ENCODE peak calls at places on chromosome 9, in eight cellular contexts. V is progenitor cell of endocrine pancreas, E is BJ, W is thoracic aorta, Y is PC-3, D is astrocyte, P is RWPE1, X is brain microvascular endothelial cell. Q is an unnamed sample.

GRCh38 chr9:90546200-90546599 is 96.4 kb downstream of the DIRAS2 start:
- DNase-seq in X (peak; percentile 92), Y (peak; percentile 49), D (peak; percentile 91), W (no peak), E (peak; percentile 39), V (no peak), P (peak; percentile 80), Q (no peak)

GRCh38 chr9:133715866-133716563 is 22.1 kb downstream of the SARDH start:
- DNase-seq in W (no peak), D (peak; percentile 21), E (no peak), Y (no peak), V (no peak), P (no peak), X (peak; percentile 27), Q (no peak)

GRCh38 chr9:27094640-27095039 is 14.4 kb upstream of the TEK start:
- DNase-seq in V (no peak), P (peak; percentile 46), X (peak; percentile 93), E (peak; percentile 21), Y (peak; percentile 80), D (peak; percentile 86), W (no peak), Q (no peak)

GRCh38 chr9:22136446-22137140 is 127.5 kb upstream of the CDKN2B start:
- DNase-seq in X (peak; percentile 93), E (peak; percentile 86), P (peak; percentile 44), D (peak; percentile 99), V (no peak), Y (peak; percentile 78), W (no peak), Q (no peak)

GRCh38 chr9:135391759-135392158 is 87.8 kb upstream of the PPP1R26 start:
- DNase-seq in V (no peak), D (no peak), E (no peak), Y (no peak), P (no peak), W (no peak), X (no peak), Q (no peak)

GRCh38 chr9:138043061-138043410 is 165.5 kb downstream of the CACNA1B start:
- DNase-seq in V (no peak), D (no peak), E (no peak), Y (no peak), P (no peak), W (no peak), X (no peak), Q (no peak)

GRCh38 chr9:88544245-88544644 is 9.3 kb downstream of the NXNL2 start:
- DNase-seq in Y (no peak), D (no peak), X (no peak), P (peak; percentile 41), W (no peak), E (no peak), V (no peak), Q (no peak)

GRCh38 chr9:122204491-122204890 is 24.3 kb downstream of the LHX6 start:
- DNase-seq in P (no peak), W (no peak), Y (no peak), V (no peak), D (no peak), E (no peak), X (no peak), Q (no peak)

GRCh38 chr9:5402217-5402616 is 35.5 kb downstream of the PLGRKT start:
- DNase-seq in W (no peak), E (no peak), V (no peak), P (no peak), Y (no peak), D (no peak), X (no peak), Q (no peak)

GRCh38 chr9:120612218-120612617 is 32.3 kb upstream of the CDK5RAP2 start:
- DNase-seq in W (no peak), E (no peak), Y (peak; percentile 18), P (no peak), D (no peak), X (no peak), V (no peak), Q (no peak)
- TF ChIP-seq CTCF in W (no peak), E (peak; percentile 23), Y (peak; percentile 62), P (peak; percentile 45), D (peak; percentile 26), X (peak; percentile 56), V (peak; percentile 38), Q (peak; percentile 17)

GRCh38 chr9:69121155-69122085 is 52.7 kb upstream of the TJP2 start:
- DNase-seq in X (peak; percentile 7), V (peak; percentile 53), P (peak; percentile 54), W (no peak), E (no peak), Y (peak; percentile 50), D (no peak), Q (no peak)
- TF ChIP-seq CTCF in X (no peak), V (peak; percentile 25), P (no peak), W (no peak), E (no peak), Y (no peak), D (no peak), Q (no peak)

GRCh38 chr9:117046666-117047327 is 359.7 kb downstream of the TRIM32 start:
- DNase-seq in Y (no peak), X (no peak), W (no peak), V (no peak), D (no peak), E (no peak), P (no peak), Q (no peak)
- TF ChIP-seq CTCF in Y (peak; percentile 29), X (no peak), W (no peak), V (peak; percentile 38), D (peak; percentile 23), E (peak; percentile 4), P (peak; percentile 18), Q (no peak)

DNA sequence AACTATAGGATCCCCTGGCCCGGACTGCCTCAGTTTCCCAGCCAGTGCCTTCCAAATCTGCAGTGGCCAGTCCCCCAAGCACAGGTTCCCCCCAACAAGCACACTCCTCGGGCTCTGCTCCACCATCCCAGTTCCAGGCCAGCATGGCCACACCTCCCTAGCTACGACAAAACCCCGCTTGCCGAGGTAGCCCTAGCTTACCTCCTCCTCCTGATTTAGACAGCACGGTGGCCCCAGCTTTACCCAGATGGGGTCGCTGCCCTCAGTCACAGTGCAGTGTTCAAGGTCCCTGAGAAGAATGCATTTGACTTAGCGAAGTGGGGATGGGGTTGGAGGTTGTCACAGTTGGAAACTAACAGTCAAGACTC is 40.8 kb upstream of the GARNL3 start:
- DNase-seq in W (no peak), X (no peak), V (no peak), Y (no peak), E (no peak), D (no peak), P (no peak), Q (no peak)
- TF ChIP-seq CTCF in W (no peak), X (no peak), V (no peak), Y (peak; percentile 26), E (no peak), D (no peak), P (peak; percentile 39), Q (no peak)

DNA sequence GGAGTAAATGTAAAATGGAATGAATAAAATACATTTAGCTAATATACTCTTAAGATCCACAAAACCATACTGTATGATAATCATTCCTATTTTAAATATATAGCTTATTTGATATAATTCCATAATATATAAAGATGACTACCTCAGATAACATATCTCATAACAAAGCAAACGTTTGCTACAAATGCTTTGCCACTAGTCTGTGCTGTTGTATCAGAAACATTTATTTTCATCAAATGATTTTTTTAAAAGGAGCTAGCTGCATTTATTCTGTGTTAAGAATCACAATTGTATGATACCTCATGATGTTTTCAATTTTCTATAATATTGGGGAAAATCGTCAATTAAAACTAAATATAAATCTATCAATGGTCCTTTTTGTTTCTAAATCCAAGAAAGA is 567.2 kb downstream of the PTPRD start:
- DNase-seq in V (no peak), Y (peak; percentile 28), X (no peak), P (no peak), D (peak; percentile 3), W (no peak), E (no peak), Q (no peak)
- TF ChIP-seq CTCF in V (peak; percentile 45), Y (peak; percentile 42), X (peak; percentile 42), P (peak; percentile 71), D (peak; percentile 43), W (no peak), E (peak; percentile 18), Q (peak; percentile 40)

GRCh38 chr9:32550046-32550608 is 2.0 kb upstream of the SMIM27 start:
- DNase-seq in W (no peak), E (no peak), P (peak; percentile 18), Y (no peak), X (peak; percentile 32), V (no peak), D (peak; percentile 41), Q (no peak)
- TF ChIP-seq CTCF in W (no peak), E (peak; percentile 35), P (no peak), Y (no peak), X (peak; percentile 47), V (no peak), D (no peak), Q (peak; percentile 24)

GRCh38 chr9:504921-505821 is 290.5 kb downstream of the DOCK8 start:
- DNase-seq in X (no peak), E (no peak), P (peak; percentile 8), W (no peak), V (peak; percentile 24), Y (peak; percentile 11), D (no peak), Q (no peak)

GRCh38 chr9:503331-503730 is 288.7 kb downstream of the DOCK8 start:
- DNase-seq in P (no peak), Y (no peak), W (no peak), X (no peak), D (no peak), V (no peak), E (no peak), Q (no peak)

DNA sequence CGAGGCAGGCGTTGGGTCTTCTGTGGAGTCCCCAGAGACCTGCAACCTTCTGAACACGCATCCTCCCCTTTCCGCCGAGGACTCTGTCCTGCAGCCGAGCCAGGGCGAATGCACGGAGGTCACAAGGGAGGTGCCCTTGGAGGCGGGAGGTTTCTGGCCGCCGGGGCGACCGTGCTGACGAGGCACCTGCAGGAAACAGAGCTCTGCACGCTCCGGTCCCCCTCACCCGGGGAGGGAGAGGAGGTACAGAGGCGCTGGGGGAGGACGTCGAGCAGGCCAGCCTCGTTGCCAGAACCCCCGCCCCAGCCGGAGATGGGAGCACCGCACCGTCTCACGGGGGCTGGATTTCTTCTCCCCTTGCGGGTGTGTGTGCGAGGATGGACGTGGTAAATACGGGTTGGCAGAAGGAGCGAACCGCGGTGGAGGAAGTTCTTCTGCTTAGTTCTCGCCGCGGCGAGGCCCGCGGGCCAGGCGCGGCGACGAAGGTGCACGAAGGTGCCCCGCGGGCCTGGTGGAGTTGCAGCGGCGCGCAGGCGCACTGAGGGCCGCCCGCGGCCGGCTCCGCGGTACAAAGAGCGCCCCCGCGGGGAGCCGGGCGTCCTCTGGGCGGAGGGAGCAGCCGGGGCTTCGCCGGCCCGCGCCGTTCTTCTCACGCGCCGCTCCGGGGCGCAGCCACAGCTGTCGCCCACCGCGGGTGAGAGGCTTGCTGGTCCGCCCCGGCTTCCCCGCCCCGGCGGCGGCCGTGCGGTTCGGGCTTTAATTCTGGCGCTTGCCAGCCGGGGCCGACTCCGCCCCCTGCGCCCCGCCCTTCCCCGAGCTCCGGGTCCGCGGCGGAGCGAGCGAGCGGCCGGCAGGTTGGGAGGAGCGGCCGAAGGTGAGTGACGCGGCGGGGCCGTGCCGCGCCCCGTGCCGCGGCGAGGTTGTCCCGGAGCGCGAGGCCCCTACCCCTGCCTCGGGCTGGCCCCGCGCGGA is 289.5 kb downstream of the DOCK8 start:
- DNase-seq in W (no peak), Y (peak; percentile 76), D (peak; percentile 33), E (no peak), V (peak; percentile 69), P (peak; percentile 70), X (peak; percentile 2), Q (no peak)
- TF ChIP-seq CTCF in W (peak; percentile 18), Y (peak; percentile 32), D (peak; percentile 8), E (no peak), V (peak; percentile 50), P (peak; percentile 56), X (peak; percentile 12), Q (peak; percentile 17)

Q was measured in AG09319.